ENCODE peak calls at places on chromosomes 16 and 17, in six cellular contexts. T is fibroblast of the conjunctiva; C is T-helper 2 cell; W is SK-MEL-5; R is EH; I is stimulated activated CD4-positive, alpha-beta T cell treated with anti-CD3 and anti-CD28 coated beads, Interleukin-12 subunit alpha, Interleukin-12 subunit beta, amount 100 ng/mL, for 4 hours. Q is an unnamed sample.
A peak's percentile ranks its signal among the peaks of the same experiment; 100 is the strongest.

GRCh38 chr16:81612351-81613170 is 166.5 kb upstream of the PLCG2 start:
- DNase-seq in W (no peak), R (no peak), T (no peak), I (no peak), C (no peak), Q (no peak)

GRCh38 chr16:71781741-71782140 is 26.9 kb downstream of the AP1G1 start:
- DNase-seq in C (no peak), I (no peak), W (no peak), T (no peak), R (peak; percentile 41), Q (no peak)

GRCh38 chr17:35052780-35053179 is 10.7 kb downstream of the RFFL start:
- DNase-seq in C (no peak), W (no peak), T (no peak), I (no peak), R (no peak), Q (no peak)

GRCh38 chr16:57998484-57998883 is 2.0 kb downstream of the ZNF319 start:
- DNase-seq in I (peak; percentile 37), W (no peak), C (no peak), R (no peak), T (no peak), Q (no peak)

GRCh38 chr16:2779978-2780898 is 3.2 kb upstream of the ELOB start:
- DNase-seq in R (no peak), I (no peak), C (no peak), W (no peak), T (no peak), Q (no peak)

GRCh38 chr17:49260011-49260921 is 29.7 kb upstream of the PHOSPHO1 start:
- DNase-seq in I (peak; percentile 63), W (no peak), T (peak; percentile 57), R (peak; percentile 91), C (peak; percentile 27), Q (peak; percentile 37)

GRCh38 chr16:89545044-89545830 is 15.2 kb upstream of the RPL13 start:
- DNase-seq in C (no peak), I (no peak), T (no peak), W (no peak), R (no peak), Q (no peak)

GRCh38 chr17:82089723-82090548 is 8.1 kb downstream of the FASN start:
- DNase-seq in T (no peak), I (no peak), C (peak; percentile 2), W (no peak), R (no peak), Q (no peak)

GRCh38 chr17:50164697-50164988 is 1.2 kb upstream of the SGCA start:
- DNase-seq in C (no peak), T (no peak), R (no peak), I (no peak), W (no peak), Q (no peak)

GRCh38 chr17:18963126-18964017 is 11.4 kb downstream of the SLC5A10 start:
- DNase-seq in I (no peak), R (peak; percentile 40), T (no peak), C (no peak), W (no peak), Q (no peak)

GRCh38 chr17:82605939-82606600 is 42.2 kb downstream of the WDR45B start:
- DNase-seq in I (no peak), R (no peak), W (no peak), T (no peak), C (no peak), Q (no peak)

GRCh38 chr16:10536814-10537389 is 43.5 kb downstream of the EMP2 start:
- DNase-seq in R (no peak), T (no peak), C (no peak), I (no peak), W (no peak), Q (no peak)

GRCh38 chr17:76266244-76266938 is 1.2 kb downstream of the UBALD2 start:
- DNase-seq in I (no peak), T (no peak), R (peak; percentile 58), C (no peak), W (peak; percentile 55), Q (no peak)

GRCh38 chr17:41810659-41811548 is 845 bp downstream of the P3H4 start:
- DNase-seq in T (no peak), C (no peak), I (no peak), R (peak; percentile 14), W (no peak), Q (no peak)

GRCh38 chr16:11160676-11161115 is 95.3 kb downstream of the SOCS1 start:
- DNase-seq in I (no peak), C (no peak), T (no peak), W (no peak), R (peak; percentile 53), Q (no peak)

GRCh38 chr17:42684929-42685556 is 2.7 kb downstream of the CNTNAP1 start:
- DNase-seq in C (no peak), T (no peak), R (no peak), W (no peak), I (no peak), Q (no peak)

GRCh38 chr17:50943575-50943933 is 77.4 kb upstream of the TOB1 start:
- DNase-seq in W (peak; percentile 22), R (no peak), T (no peak), I (no peak), C (no peak), Q (no peak)

GRCh38 chr16:72101195-72101594 is 7.5 kb downstream of the DHX38 start:
- DNase-seq in W (no peak), I (no peak), C (no peak), R (no peak), T (no peak), Q (no peak)

GRCh38 chr17:81030726-81031570 is 4.0 kb upstream of the BAIAP2 start:
- DNase-seq in T (no peak), C (no peak), W (no peak), I (no peak), R (no peak), Q (no peak)

GRCh38 chr17:76088041-76088867 is 9.3 kb downstream of the ZACN start:
- DNase-seq in R (no peak), T (no peak), C (no peak), W (peak; percentile 47), I (no peak), Q (no peak)

GRCh38 chr17:28724500-28725165 is 1.4 kb downstream of the TLCD1 start:
- DNase-seq in W (peak; percentile 20), C (no peak), T (no peak), R (no peak), I (no peak), Q (no peak)

GRCh38 chr16:57565461-57565860 is 23.0 kb downstream of the ADGRG5 start:
- DNase-seq in C (no peak), R (no peak), W (no peak), I (no peak), T (no peak), Q (no peak)

GRCh38 chr16:67967956-67968439 is 439 bp downstream of the SLC12A4 start:
- DNase-seq in R (peak; percentile 58), C (no peak), W (no peak), T (no peak), I (peak; percentile 38), Q (peak; percentile 32)

GRCh38 chr16:495127-495748 is 32.3 kb upstream of the CAPN15 start:
- DNase-seq in I (peak; percentile 9), R (peak; percentile 55), W (peak; percentile 71), T (peak; percentile 10), C (no peak), Q (no peak)

GRCh38 chr16:69932691-69933392 is 18.3 kb upstream of the CLEC18A start:
- DNase-seq in I (no peak), R (no peak), T (no peak), C (no peak), W (no peak), Q (no peak)

GRCh38 chr16:67446968-67447507 is 16.1 kb downstream of the HSD11B2 start:
- DNase-seq in C (no peak), R (no peak), W (no peak), T (no peak), I (no peak), Q (no peak)

GRCh38 chr17:78804777-78805176 is 22.7 kb upstream of the CYTH1 start:
- DNase-seq in W (no peak), C (no peak), I (no peak), T (no peak), R (no peak), Q (no peak)

GRCh38 chr16:50884066-50884860 is 142.4 kb downstream of the CYLD start:
- DNase-seq in T (no peak), I (peak; percentile 15), R (no peak), W (peak; percentile 52), C (no peak), Q (no peak)

Q was measured in neuronal stem cell.